ENCODE peak calls at places on chromosome 4, in four cellular contexts. One of them, this sample, is unnamed.

GRCh38 chr4:174928174-174928573 is 10.0 kb downstream of the ADAM29 start:
- DNase-seq in HepG2: no peak
- DNase-seq in K562: no peak
- DNase-seq in GM12878: peak; percentile 89
- DNase-seq in this sample: no peak

GRCh38 chr4:174591243-174592021 is 69.1 kb upstream of the HPGD start:
- DNase-seq in GM12878: no peak
- DNase-seq in K562: no peak
- DNase-seq in HepG2: no peak
- DNase-seq in this sample: no peak

GRCh38 chr4:100295792-100296191 is 105.5 kb upstream of the DDIT4L start:
- DNase-seq in GM12878: no peak
- DNase-seq in K562: no peak
- DNase-seq in HepG2: no peak
- DNase-seq in this sample: no peak

GRCh38 chr4:151771664-151772063 is 10.9 kb upstream of the GATB start:
- DNase-seq in GM12878: no peak
- DNase-seq in HepG2: no peak
- DNase-seq in K562: no peak
- DNase-seq in this sample: no peak

GRCh38 chr4:38964942-38965775 is 67.0 kb downstream of the TMEM156 start:
- DNase-seq in HepG2: peak; percentile 8
- DNase-seq in K562: no peak
- DNase-seq in GM12878: no peak
- DNase-seq in this sample: no peak

GRCh38 chr4:157151711-157152110 is 68.8 kb upstream of the GRIA2 start:
- DNase-seq in GM12878: no peak
- DNase-seq in K562: no peak
- DNase-seq in HepG2: no peak
- DNase-seq in this sample: no peak

GRCh38 chr4:148270600-148270999 is 171.6 kb downstream of the NR3C2 start:
- DNase-seq in GM12878: no peak
- DNase-seq in HepG2: no peak
- DNase-seq in K562: no peak
- DNase-seq in this sample: no peak

GRCh38 chr4:153249199-153250154 is 45.2 kb downstream of the TRIM2 start:
- DNase-seq in HepG2: peak; percentile 52
- DNase-seq in K562: peak; percentile 80
- DNase-seq in GM12878: peak; percentile 41
- DNase-seq in this sample: peak; percentile 88

GRCh38 chr4:27490315-27490714 is 629.7 kb downstream of the STIM2 start:
- DNase-seq in GM12878: no peak
- DNase-seq in K562: no peak
- DNase-seq in HepG2: no peak
- DNase-seq in this sample: no peak

GRCh38 chr4:80268081-80268823 is 1.8 kb downstream of the FGF5 start:
- DNase-seq in GM12878: no peak
- DNase-seq in K562: no peak
- DNase-seq in HepG2: no peak
- DNase-seq in this sample: peak; percentile 35

GRCh38 chr4:92566284-92566683 is 262.5 kb downstream of the GRID2 start:
- DNase-seq in K562: no peak
- DNase-seq in HepG2: no peak
- DNase-seq in GM12878: no peak
- DNase-seq in this sample: no peak

GRCh38 chr4:42352049-42352448 is 45.2 kb upstream of the SHISA3 start:
- DNase-seq in GM12878: no peak
- DNase-seq in K562: no peak
- DNase-seq in HepG2: no peak
- DNase-seq in this sample: no peak

GRCh38 chr4:47145630-47146029 is 114.3 kb downstream of the GABRB1 start:
- DNase-seq in GM12878: peak; percentile 41
- DNase-seq in HepG2: peak; percentile 1
- DNase-seq in K562: no peak
- DNase-seq in this sample: no peak

GRCh38 chr4:15557806-15558550 is 88.3 kb downstream of the CC2D2A start:
- DNase-seq in K562: no peak
- DNase-seq in HepG2: no peak
- DNase-seq in GM12878: no peak
- DNase-seq in this sample: no peak

GRCh38 chr4:168218663-168219062 is 99.9 kb downstream of the DDX60 start:
- DNase-seq in GM12878: no peak
- DNase-seq in HepG2: no peak
- DNase-seq in K562: no peak
- DNase-seq in this sample: no peak

GRCh38 chr4:22077571-22077970 is 129.0 kb upstream of the KCNIP4 start:
- DNase-seq in GM12878: no peak
- DNase-seq in HepG2: no peak
- DNase-seq in K562: no peak
- DNase-seq in this sample: no peak

GRCh38 chr4:54942735-54943134 is 182.7 kb downstream of the KDR start:
- DNase-seq in GM12878: no peak
- DNase-seq in K562: no peak
- DNase-seq in HepG2: no peak
- DNase-seq in this sample: no peak

GRCh38 chr4:2067446-2068197 is 8.5 kb downstream of the NAT8L start:
- DNase-seq in HepG2: no peak
- DNase-seq in K562: no peak
- DNase-seq in GM12878: no peak
- DNase-seq in this sample: peak; percentile 12
- TF ChIP-seq TCF7 in HepG2: no peak
- TF ChIP-seq TCF7 in K562: no peak
- TF ChIP-seq TCF7 in GM12878: no peak
- TF ChIP-seq TCF7 in this sample: no peak

GRCh38 chr4:160299608-160300007 is 1196.7 kb downstream of the RAPGEF2 start:
- DNase-seq in K562: no peak
- DNase-seq in HepG2: no peak
- DNase-seq in GM12878: no peak
- DNase-seq in this sample: no peak
- TF ChIP-seq TCF7 in K562: no peak
- TF ChIP-seq TCF7 in HepG2: no peak
- TF ChIP-seq TCF7 in GM12878: no peak
- TF ChIP-seq TCF7 in this sample: no peak

GRCh38 chr4:182189107-182189878 is 53.9 kb upstream of the TENM3 start:
- DNase-seq in HepG2: no peak
- DNase-seq in GM12878: no peak
- DNase-seq in K562: peak; percentile 6
- DNase-seq in this sample: no peak
- TF ChIP-seq TCF7 in HepG2: no peak
- TF ChIP-seq TCF7 in GM12878: no peak
- TF ChIP-seq TCF7 in K562: no peak
- TF ChIP-seq TCF7 in this sample: no peak

DNA sequence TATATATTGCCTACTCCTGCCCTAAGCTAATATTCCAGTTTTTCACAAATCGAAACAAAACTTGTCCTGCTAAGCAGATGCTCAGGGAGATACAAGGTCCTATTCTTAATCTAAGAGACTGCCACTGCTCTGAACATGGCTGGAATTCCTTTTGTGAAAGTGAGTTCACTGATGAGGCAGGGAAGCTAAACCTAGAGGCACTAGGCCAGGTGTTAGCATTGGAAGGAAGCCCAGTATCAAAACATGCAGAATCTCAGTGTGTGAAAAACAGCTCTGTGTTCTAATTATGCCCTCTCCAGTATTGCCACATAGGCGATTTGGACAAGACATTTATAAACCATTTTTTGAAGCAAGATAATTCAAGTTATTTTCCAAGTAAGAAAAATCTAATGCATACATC is 47.6 kb downstream of the ABCG2 start:
- DNase-seq in K562: no peak
- DNase-seq in HepG2: peak; percentile 51
- DNase-seq in GM12878: no peak
- DNase-seq in this sample: no peak
- TF ChIP-seq TCF7 in K562: no peak
- TF ChIP-seq TCF7 in HepG2: no peak
- TF ChIP-seq TCF7 in GM12878: no peak
- TF ChIP-seq TCF7 in this sample: no peak

DNA sequence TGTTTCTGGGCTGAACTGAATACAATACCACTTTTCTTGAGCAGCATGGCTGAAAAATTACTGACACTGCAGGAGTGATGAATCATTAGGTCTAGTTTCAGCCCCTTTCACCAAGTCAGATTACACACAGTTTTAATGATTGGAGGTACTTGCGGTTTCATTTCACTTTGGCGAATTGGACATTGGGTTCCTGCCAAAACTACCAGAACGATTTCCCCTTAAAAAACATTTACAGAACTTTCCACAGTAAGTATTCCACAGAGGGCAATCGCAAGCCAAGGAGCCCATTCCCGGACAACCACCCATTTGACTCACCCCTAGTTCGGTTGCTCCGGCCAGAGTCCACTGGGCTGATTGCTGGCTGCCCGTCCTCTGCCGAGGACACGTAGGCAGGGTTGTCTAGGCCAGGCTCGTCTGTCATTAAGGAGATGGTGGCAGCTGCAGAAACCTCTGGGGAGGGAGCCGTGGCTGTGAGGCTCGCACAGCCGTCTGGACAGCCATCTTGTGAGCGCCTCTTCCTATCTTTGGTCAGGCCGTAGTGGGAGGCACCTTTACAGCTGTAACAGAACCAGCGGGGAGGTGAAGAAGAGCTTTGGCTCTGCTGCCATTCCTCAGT is 83.5 kb downstream of the LNX1 start:
- DNase-seq in GM12878: no peak
- DNase-seq in K562: no peak
- DNase-seq in HepG2: peak; percentile 30
- DNase-seq in this sample: no peak
- TF ChIP-seq TCF7 in GM12878: no peak
- TF ChIP-seq TCF7 in K562: no peak
- TF ChIP-seq TCF7 in HepG2: no peak
- TF ChIP-seq TCF7 in this sample: no peak

DNA sequence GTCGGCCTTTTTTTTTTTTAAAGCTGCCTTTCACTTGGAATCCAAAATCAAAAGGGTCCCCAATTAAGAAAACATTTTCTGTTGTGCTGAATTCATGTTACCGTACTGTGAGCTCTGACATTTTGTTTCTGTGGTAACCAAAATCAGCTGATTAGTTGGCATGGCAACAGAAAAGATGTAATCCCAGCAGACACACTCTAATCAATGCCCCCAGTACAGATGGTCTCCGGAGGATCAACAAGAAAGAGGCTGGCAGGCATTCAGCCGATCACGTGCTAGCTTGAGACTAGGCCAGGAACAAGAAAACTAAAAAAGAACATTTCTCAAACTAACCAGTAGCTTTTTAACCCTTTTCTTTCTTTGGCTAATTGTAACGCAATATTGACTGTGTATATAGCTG is 306.6 kb downstream of the LDB2 start:
- DNase-seq in HepG2: no peak
- DNase-seq in K562: no peak
- DNase-seq in GM12878: no peak
- DNase-seq in this sample: no peak
- TF ChIP-seq TCF7 in HepG2: no peak
- TF ChIP-seq TCF7 in K562: no peak
- TF ChIP-seq TCF7 in GM12878: no peak
- TF ChIP-seq TCF7 in this sample: no peak

This sample was measured in WTC11.